ENCODE peak calls at places on chromosome 18, in ten cellular contexts. R is GM04504; H is iris pigment epithelial cell; T is activated effector memory CD4-positive, alpha-beta T cell treated with anti-CD3 and anti-CD28 coated beads, Interleukin-2, amount 50 U/mL, for 16 hours; M is pancreas; W is AG08396; D is EH; S is activated CD4-positive, CD25-positive, alpha-beta regulatory T cell treated with anti-CD3 and anti-CD28 coated beads, Interleukin-2, amount 50 U/mL, for 16 hours; Y is IMR-90; Z is effector memory CD4-positive, alpha-beta T cell. C is an unnamed sample.

GRCh38 chr18:13474907-13475306 is 251.5 kb downstream of the FAM210A start:
- DNase-seq in R (no peak), H (no peak), T (no peak), M (no peak), W (no peak), D (peak), S (no peak), Y (no peak), Z (no peak), C (no peak)

GRCh38 chr18:50231621-50232020 is 34.7 kb downstream of the CFAP53 start:
- DNase-seq in R (no peak), H (peak), T (no peak), M (no peak), W (no peak), D (no peak), S (no peak), Y (no peak), Z (no peak), C (no peak)

GRCh38 chr18:70501358-70501757 is 212.5 kb downstream of the SOCS6 start:
- DNase-seq in R (no peak), H (no peak), T (no peak), M (no peak), W (no peak), D (no peak), S (no peak), Y (no peak), Z (no peak), C (no peak)

GRCh38 chr18:62784966-62785413 is 69.6 kb downstream of the PHLPP1 start:
- DNase-seq in R (no peak), H (peak), T (no peak), M (no peak), W (no peak), D (peak), S (no peak), Y (peak), Z (no peak), C (no peak)

GRCh38 chr18:57787068-57787682 is 15.9 kb downstream of the ATP8B1 start:
- DNase-seq in R (no peak), H (no peak), T (no peak), M (no peak), W (no peak), D (no peak), S (no peak), Y (no peak), Z (no peak), C (no peak)

GRCh38 chr18:76873713-76874112 is 51.4 kb downstream of the ZNF236 start:
- DNase-seq in R (no peak), H (no peak), T (no peak), M (no peak), W (no peak), D (no peak), S (no peak), Y (no peak), Z (no peak), C (no peak)

GRCh38 chr18:79454034-79454735 is 58.5 kb downstream of the NFATC1 start:
- DNase-seq in R (no peak), H (no peak), T (no peak), M (no peak), W (peak), D (peak), S (no peak), Y (peak), Z (no peak), C (no peak)

GRCh38 chr18:66495844-66496243 is 108.0 kb downstream of the CDH19 start:
- DNase-seq in R (no peak), H (peak), T (no peak), M (peak), W (no peak), D (no peak), S (no peak), Y (no peak), Z (no peak), C (no peak)

GRCh38 chr18:12593861-12594260 is 64.0 kb downstream of the SPIRE1 start:
- DNase-seq in R (no peak), H (no peak), T (no peak), M (no peak), W (no peak), D (peak), S (no peak), Y (peak), Z (no peak), C (no peak)

GRCh38 chr18:6682437-6683111 is 46.9 kb upstream of the ARHGAP28 start:
- DNase-seq in R (no peak), H (no peak), T (no peak), M (no peak), W (no peak), D (no peak), S (no peak), Y (peak), Z (no peak), C (no peak)

GRCh38 chr18:2970762-2971659 is 41.9 kb downstream of the LPIN2 start:
- DNase-seq in R (no peak), H (peak), T (peak), M (no peak), W (no peak), D (no peak), S (no peak), Y (peak), Z (peak), C (peak)

GRCh38 chr18:70464343-70465114 is 175.7 kb downstream of the SOCS6 start:
- DNase-seq in R (peak), H (peak), T (no peak), M (peak), W (peak), D (peak), S (no peak), Y (peak), Z (no peak), C (peak)

GRCh38 chr18:48866028-48866733 is 84.6 kb downstream of the SMAD7 start:
- DNase-seq in R (peak), H (no peak), T (no peak), M (peak), W (peak), D (peak), S (no peak), Y (peak), Z (no peak), C (no peak)

GRCh38 chr18:63236990-63237389 is 82.6 kb downstream of the BCL2 start:
- DNase-seq in R (no peak), H (no peak), T (no peak), M (peak), W (no peak), D (no peak), S (no peak), Y (no peak), Z (no peak), C (no peak)

GRCh38 chr18:67618061-67618460 is 101.5 kb upstream of the DSEL start:
- DNase-seq in R (no peak), H (no peak), T (no peak), M (no peak), W (no peak), D (no peak), S (no peak), Y (no peak), Z (no peak), C (no peak)

GRCh38 chr18:76657428-76657827 is 162.4 kb upstream of the ZNF516 start:
- DNase-seq in R (no peak), H (peak), T (no peak), M (no peak), W (no peak), D (peak), S (no peak), Y (no peak), Z (no peak), C (no peak)

GRCh38 chr18:54254265-54254758 is 15.0 kb upstream of the POLI start:
- DNase-seq in R (no peak), H (peak), T (no peak), M (peak), W (no peak), D (peak), S (no peak), Y (peak), Z (no peak), C (no peak)

GRCh38 chr18:63439334-63439733 is 17.1 kb upstream of the VPS4B start:
- DNase-seq in R (no peak), H (peak), T (peak), M (no peak), W (peak), D (peak), S (peak), Y (peak), Z (no peak), C (peak)

GRCh38 chr18:48319796-48320638 is 89.2 kb downstream of the ZBTB7C start:
- DNase-seq in R (no peak), H (peak), T (no peak), M (no peak), W (no peak), D (peak), S (no peak), Y (peak), Z (no peak), C (no peak)

GRCh38 chr18:22604390-22604985 is 186.8 kb upstream of the CTAGE1 start:
- DNase-seq in R (no peak), H (peak), T (no peak), M (peak), W (no peak), D (peak), S (no peak), Y (peak), Z (no peak), C (no peak)

GRCh38 chr18:7369006-7369405 is 138.1 kb downstream of the LRRC30 start:
- DNase-seq in R (no peak), H (no peak), T (no peak), M (no peak), W (no peak), D (no peak), S (no peak), Y (no peak), Z (no peak), C (no peak)

GRCh38 chr18:32152705-32153448 is 37.0 kb upstream of the MEP1B start:
- DNase-seq in R (no peak), H (no peak), T (no peak), M (no peak), W (no peak), D (no peak), S (no peak), Y (no peak), Z (no peak), C (no peak)

C was measured in central memory CD4-positive, alpha-beta T cell.